ENCODE peak calls at places on chromosomes 2 and 18, in five cellular contexts. U is IMR-90, F is kidney, Y is cardiac muscle cell, N is fibroblast of lung. X is an unnamed sample.

GRCh38 chr2:28753043-28753683 is 1.5 kb downstream of the PPP1CB start:
- DNase-seq in U (peak; percentile 81), F (no peak), Y (peak; percentile 76), N (peak; percentile 69), X (no peak)

GRCh38 chr2:64814007-64814406 is 160.3 kb upstream of the SERTAD2 start:
- DNase-seq in U (no peak), F (no peak), Y (no peak), N (no peak), X (no peak)

GRCh38 chr2:30224147-30224546 is 7.2 kb upstream of the LBH start:
- DNase-seq in U (no peak), F (no peak), Y (peak; percentile 82), N (no peak), X (no peak)

GRCh38 chr18:6627621-6628020 is 101.9 kb upstream of the ARHGAP28 start:
- DNase-seq in U (peak; percentile 37), F (no peak), Y (no peak), N (peak; percentile 68), X (no peak)

GRCh38 chr18:27619259-27619772 is 434.2 kb upstream of the CHST9 start:
- DNase-seq in U (no peak), F (no peak), Y (no peak), N (no peak), X (no peak)

GRCh38 chr2:51003345-51004192 is 28.4 kb downstream of the NRXN1 start:
- DNase-seq in U (peak; percentile 47), F (no peak), Y (no peak), N (peak; percentile 39), X (no peak)

GRCh38 chr2:57740905-57741304 is 305.7 kb upstream of the VRK2 start:
- DNase-seq in U (no peak), F (no peak), Y (no peak), N (no peak), X (no peak)

GRCh38 chr2:96897491-96898134 is 27.7 kb upstream of the SEMA4C start:
- DNase-seq in U (peak; percentile 33), F (no peak), Y (no peak), N (peak; percentile 54), X (no peak)

GRCh38 chr2:108855194-108855593 is 68.6 kb downstream of the CCDC138 start:
- DNase-seq in U (peak; percentile 8), F (no peak), Y (no peak), N (peak; percentile 3), X (no peak)

GRCh38 chr2:172643142-172643541 is 87.3 kb downstream of the PDK1 start:
- DNase-seq in U (peak; percentile 93), F (no peak), Y (no peak), N (peak; percentile 66), X (no peak)

GRCh38 chr2:65071499-65072180 is 15.4 kb downstream of the CEP68 start:
- DNase-seq in U (no peak), F (no peak), Y (no peak), N (no peak), X (peak; percentile 68)

GRCh38 chr2:201452058-201452736 is 657 bp downstream of the STRADB start:
- DNase-seq in U (no peak), F (no peak), Y (no peak), N (peak; percentile 21), X (no peak)

GRCh38 chr18:40414155-40414754 is 1540.8 kb upstream of the PIK3C3 start:
- DNase-seq in U (peak; percentile 37), F (no peak), Y (no peak), N (peak; percentile 50), X (no peak)

GRCh38 chr18:40412410-40412809 is 1542.6 kb upstream of the PIK3C3 start:
- DNase-seq in U (no peak), F (no peak), Y (no peak), N (no peak), X (no peak)

GRCh38 chr18:40415224-40415791 is 1539.7 kb upstream of the PIK3C3 start:
- DNase-seq in U (no peak), F (no peak), Y (no peak), N (no peak), X (no peak)

GRCh38 chr18:40415821-40416220 is 1539.2 kb upstream of the PIK3C3 start:
- DNase-seq in U (no peak), F (no peak), Y (no peak), N (no peak), X (no peak)

DNA sequence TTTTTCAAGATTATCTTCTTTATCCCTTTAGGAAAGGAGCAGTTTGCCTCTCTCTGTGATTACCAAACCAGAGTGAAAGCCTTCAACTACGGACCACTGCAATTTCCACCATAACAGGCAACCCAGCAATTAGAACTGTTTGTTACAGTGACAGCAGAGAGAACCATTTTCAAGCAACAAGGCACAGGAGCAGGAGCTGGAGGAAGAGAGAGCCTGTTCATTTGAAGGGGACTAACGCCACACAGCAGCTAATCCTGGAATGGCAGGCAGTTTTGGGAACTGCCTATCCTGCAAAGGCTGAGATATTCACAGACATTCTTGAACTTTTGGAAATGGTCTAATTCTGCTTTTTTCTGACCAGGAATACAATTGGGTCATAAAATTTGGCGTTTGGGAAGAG is 1541.9 kb upstream of the PIK3C3 start:
- DNase-seq in U (peak; percentile 45), F (no peak), Y (peak; percentile 67), N (no peak), X (peak; percentile 47)
- TF ChIP-seq CTCF in U (peak; percentile 57), F (peak; percentile 41), Y (peak; percentile 35), N (peak; percentile 67), X (peak; percentile 82)

GRCh38 chr18:48924621-48925601 is 25.9 kb downstream of the SMAD7 start:
- DNase-seq in U (no peak), F (peak; percentile 3), Y (no peak), N (no peak), X (no peak)
- TF ChIP-seq CTCF in U (no peak), F (no peak), Y (peak; percentile 5), N (no peak), X (no peak)

DNA sequence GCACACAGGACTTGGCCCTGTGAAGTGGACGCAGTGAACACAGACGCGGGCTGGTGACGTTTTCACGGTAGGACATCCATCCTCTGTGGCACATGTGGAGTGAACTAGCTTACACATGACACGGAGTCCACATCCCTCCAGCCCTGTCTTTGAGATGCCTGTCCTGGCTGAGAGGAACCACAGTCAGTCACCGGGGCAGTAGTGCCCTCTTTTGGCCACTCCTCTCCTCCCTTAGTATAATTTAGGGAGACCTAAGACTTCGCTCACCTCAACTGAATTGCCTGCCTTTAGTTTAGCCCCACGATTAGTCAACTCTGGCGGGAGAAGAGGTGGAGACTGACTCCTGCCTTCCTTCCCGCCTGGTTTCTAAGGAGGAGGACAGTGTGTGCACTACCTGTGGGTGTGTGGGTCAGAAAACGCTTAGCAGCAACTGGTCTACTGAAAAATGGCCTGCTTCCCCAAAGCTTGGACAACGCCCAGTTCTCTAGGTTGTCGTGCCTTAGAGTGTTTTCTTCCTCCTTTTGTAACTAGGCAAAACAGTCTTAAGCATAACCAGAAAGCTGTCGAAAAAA is 70.6 kb downstream of the MBP start:
- DNase-seq in U (no peak), F (no peak), Y (no peak), N (no peak), X (peak; percentile 52)
- TF ChIP-seq CTCF in U (no peak), F (no peak), Y (no peak), N (no peak), X (peak; percentile 61)

GRCh38 chr2:217821536-217822147 is 181.2 kb downstream of the TNS1 start:
- DNase-seq in U (no peak), F (peak; percentile 54), Y (no peak), N (no peak), X (no peak)

GRCh38 chr2:217823626-217824025 is 179.2 kb downstream of the TNS1 start:
- DNase-seq in U (no peak), F (no peak), Y (no peak), N (no peak), X (no peak)

GRCh38 chr2:217824223-217824622 is 178.6 kb downstream of the TNS1 start:
- DNase-seq in U (no peak), F (peak; percentile 43), Y (peak; percentile 35), N (no peak), X (no peak)

GRCh38 chr2:217820904-217821303 is 181.9 kb downstream of the TNS1 start:
- DNase-seq in U (no peak), F (no peak), Y (no peak), N (no peak), X (no peak)

GRCh38 chr2:217822296-217823252 is 180.2 kb downstream of the TNS1 start:
- DNase-seq in U (peak; percentile 28), F (no peak), Y (no peak), N (peak; percentile 72), X (peak; percentile 40)
- TF ChIP-seq CTCF in U (peak; percentile 16), F (no peak), Y (no peak), N (no peak), X (peak; percentile 44)

GRCh38 chr18:57437782-57438668 is 2.9 kb downstream of the ONECUT2 start:
- DNase-seq in U (peak; percentile 26), F (peak; percentile 75), Y (peak; percentile 87), N (peak; percentile 57), X (peak; percentile 92)
- TF ChIP-seq CTCF in U (peak; percentile 35), F (peak; percentile 33), Y (peak; percentile 75), N (no peak), X (peak; percentile 83)

GRCh38 chr2:31440764-31441163 is 26.2 kb upstream of the XDH start:
- DNase-seq in U (peak; percentile 94), F (no peak), Y (no peak), N (peak; percentile 95), X (no peak)

GRCh38 chr2:31433541-31433940 is 19.0 kb upstream of the XDH start:
- DNase-seq in U (no peak), F (no peak), Y (no peak), N (no peak), X (no peak)

GRCh38 chr2:31430439-31431165 is 16.1 kb upstream of the XDH start:
- DNase-seq in U (no peak), F (no peak), Y (no peak), N (no peak), X (no peak)

GRCh38 chr2:31429759-31430438 is 15.4 kb upstream of the XDH start:
- DNase-seq in U (peak; percentile 50), F (no peak), Y (no peak), N (peak; percentile 39), X (no peak)

GRCh38 chr2:31434911-31435310 is 20.4 kb upstream of the XDH start:
- DNase-seq in U (peak; percentile 17), F (no peak), Y (no peak), N (peak; percentile 12), X (no peak)
- TF ChIP-seq CTCF in U (peak; percentile 41), F (no peak), Y (peak; percentile 26), N (peak; percentile 38), X (peak; percentile 57)

GRCh38 chr2:68669651-68670050 is 26.3 kb downstream of the PROKR1 start:
- DNase-seq in U (no peak), F (no peak), Y (no peak), N (no peak), X (no peak)
- TF ChIP-seq CTCF in U (no peak), F (no peak), Y (no peak), N (no peak), X (no peak)

X was measured in H9.